ENCODE peak calls at places on chromosomes 13 and 19, in five cellular contexts. Q is HCT116, R is transverse colon, T is spleen, B is suprapubic skin. W is an unnamed sample. For H3K27me3, the result is how much of the 10 kb centered on the place peaks cover.

GRCh38 chr13:111139874-111140561 is 24.9 kb downstream of the ARHGEF7 start:
- DNase-seq in T (no peak), R (peak), B (no peak), Q (no peak), W (no peak)

GRCh38 chr19:56404705-56405056 is 549 bp downstream of the ZNF583 start:
- DNase-seq in R (no peak), Q (no peak), T (no peak), B (no peak), W (no peak)

GRCh38 chr13:82002693-82003092 is 1661.8 kb upstream of the SPRY2 start:
- DNase-seq in B (no peak), Q (no peak), R (no peak), T (no peak), W (no peak)

GRCh38 chr19:53978975-53979801 is 12.2 kb upstream of the CACNG6 start:
- DNase-seq in B (no peak), R (no peak), T (no peak), Q (no peak), W (no peak)

GRCh38 chr13:50123002-50123401 is 107.8 kb downstream of the KCNRG start:
- DNase-seq in T (no peak), B (no peak), Q (no peak), R (no peak), W (no peak)

GRCh38 chr13:45436332-45436731 is 18.2 kb upstream of the SLC25A30 start:
- DNase-seq in R (no peak), T (no peak), Q (no peak), B (no peak), W (no peak)

GRCh38 chr13:55341891-55342290 is 1798.8 kb upstream of the PRR20A start:
- DNase-seq in B (no peak), R (no peak), T (no peak), Q (no peak), W (no peak)

GRCh38 chr19:41330946-41331678 is 21.1 kb downstream of the CCDC97 start:
- DNase-seq in T (peak), Q (no peak), R (no peak), B (no peak), W (no peak)

GRCh38 chr13:101346942-101347728 is 69.2 kb downstream of the NALCN start:
- DNase-seq in R (no peak), B (no peak), T (no peak), Q (no peak), W (no peak)

GRCh38 chr13:28258401-28258800 is 120.1 kb downstream of the PAN3 start:
- DNase-seq in R (no peak), Q (no peak), T (no peak), B (no peak), W (no peak)

GRCh38 chr13:111552891-111553637 is 232.6 kb downstream of the TEX29 start:
- DNase-seq in Q (no peak), B (peak), T (peak), R (no peak), W (no peak)

GRCh38 chr19:48900477-48901452 is 653 bp downstream of the NUCB1 start:
- DNase-seq in T (peak), B (no peak), Q (no peak), R (no peak), W (peak)

GRCh38 chr19:54096642-54097106 is 3.9 kb downstream of the OSCAR start:
- DNase-seq in T (peak), R (peak), Q (peak), B (no peak), W (peak)

GRCh38 chr13:88622362-88622973 is 951.3 kb downstream of the SLITRK5 start:
- DNase-seq in Q (no peak), B (no peak), R (no peak), T (no peak), W (no peak)

GRCh38 chr19:57192064-57192395 is 730 bp downstream of the ZNF264 start:
- DNase-seq in B (no peak), R (no peak), T (no peak), Q (no peak), W (no peak)

GRCh38 chr19:51800849-51801244 is 5.9 kb downstream of the FPR3 start:
- DNase-seq in R (no peak), B (no peak), T (no peak), Q (no peak), W (no peak)

GRCh38 chr19:51799998-51800848 is 5.3 kb downstream of the FPR3 start:
- DNase-seq in T (no peak), Q (no peak), B (no peak), R (no peak), W (peak)

GRCh38 chr19:51798127-51798526 is 3.2 kb downstream of the FPR3 start:
- DNase-seq in B (no peak), R (no peak), T (no peak), Q (no peak), W (no peak)

GRCh38 chr19:51798958-51799310 is 4.0 kb downstream of the FPR3 start:
- DNase-seq in B (no peak), R (peak), T (no peak), Q (no peak), W (peak)

DNA sequence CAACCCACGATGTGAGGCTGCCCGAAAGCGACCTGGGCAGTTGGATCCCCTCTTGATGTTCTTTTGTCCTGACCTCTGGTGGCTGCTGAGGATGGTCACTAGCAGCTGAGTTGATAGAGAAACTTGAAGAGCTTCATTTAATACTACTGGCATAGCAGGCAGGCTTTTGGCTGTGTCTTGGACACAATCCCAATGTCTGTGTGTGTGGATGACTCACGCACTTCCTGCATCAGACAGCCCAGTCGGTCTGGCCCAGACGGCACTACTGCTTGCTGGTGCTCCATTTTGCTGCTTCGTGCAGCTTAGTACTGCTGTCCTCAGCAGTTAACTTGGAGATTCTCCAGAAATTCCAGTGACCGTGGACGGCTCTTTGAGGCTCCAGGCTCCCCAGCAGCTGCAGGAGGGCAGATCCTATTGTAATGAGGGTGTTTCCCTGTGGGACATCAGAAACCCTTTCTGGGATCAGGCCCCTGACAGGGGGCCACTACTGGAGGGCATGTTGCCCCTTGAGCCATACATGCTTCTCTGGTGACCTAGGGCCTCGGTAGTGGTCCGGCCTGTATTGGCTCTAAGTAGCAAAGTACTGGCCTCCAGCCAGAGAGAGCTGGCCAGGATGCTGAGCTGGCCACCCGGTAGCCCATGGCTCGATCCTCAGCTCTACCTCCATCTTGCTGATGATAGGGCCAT is 4.5 kb downstream of the FPR3 start:
- DNase-seq in B (peak), R (peak), Q (no peak), T (peak), W (peak)
- TF ChIP-seq POLR2AphosphoS5 in B (no peak), R (no peak), Q (no peak), T (peak), W (peak)

GRCh38 chr19:44748426-44749254 is at the start of gene BCL3:
- DNase-seq in B (no peak), Q (no peak), T (peak), R (peak), W (peak)

GRCh38 chr19:44746616-44746945 is 1.9 kb upstream of the BCL3 start:
- DNase-seq in Q (no peak), T (no peak), R (no peak), B (no peak), W (no peak)

GRCh38 chr19:44746946-44747738 is 1.4 kb upstream of the BCL3 start:
- DNase-seq in B (peak), Q (peak), R (peak), T (peak), W (peak)

GRCh38 chr19:44749318-44749717 is 810 bp downstream of the BCL3 start:
- DNase-seq in Q (no peak), B (no peak), T (no peak), R (no peak), W (no peak)

GRCh38 chr19:44747739-44748425 is 626 bp upstream of the BCL3 start:
- DNase-seq in T (peak), R (peak), Q (no peak), B (peak), W (peak)
- H3K27ac ChIP-seq in T (peak), R (peak), Q (peak), B (peak), W (peak)

GRCh38 chr19:46489445-46490272 is 6.0 kb downstream of the PNMA8B start:
- DNase-seq in B (peak), T (peak), Q (no peak), R (peak), W (peak)

GRCh38 chr19:46487178-46487801 is 8.4 kb downstream of the PNMA8B start:
- DNase-seq in Q (no peak), B (no peak), R (no peak), T (peak), W (no peak)

GRCh38 chr19:46487802-46488445 is 7.7 kb downstream of the PNMA8B start:
- DNase-seq in R (peak), Q (peak), T (peak), B (peak), W (peak)

GRCh38 chr19:46488551-46488950 is 7.1 kb downstream of the PNMA8B start:
- DNase-seq in R (no peak), T (no peak), B (no peak), Q (no peak), W (no peak)

DNA sequence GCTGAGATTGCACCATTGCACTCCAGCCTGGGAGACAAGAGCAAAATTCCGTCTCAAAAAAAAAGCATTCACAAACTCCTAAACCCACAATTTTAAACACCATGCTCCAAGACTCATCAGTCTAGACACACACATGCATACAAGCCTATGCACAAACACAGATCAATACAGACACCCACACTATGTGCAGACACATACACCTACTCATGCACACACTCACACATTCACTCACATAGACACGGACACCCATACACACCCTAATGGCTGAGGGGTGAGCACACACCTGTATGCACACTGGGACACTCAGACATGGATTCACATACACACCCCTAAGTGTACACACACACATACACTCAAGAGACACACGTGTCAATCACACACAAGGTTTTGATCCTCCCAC is 9.3 kb downstream of the PNMA8B start:
- DNase-seq in T (no peak), Q (no peak), R (no peak), B (no peak), W (no peak)
- H3K27me3 ChIP-seq in T (under half), Q (under half), R (half or more), B (under half), W (under half)

GRCh38 chr13:41059896-41060722 is 1.2 kb upstream of the WBP4 start:
- DNase-seq in T (peak), B (peak), Q (peak), R (peak), W (peak)
- TF ChIP-seq POLR2AphosphoS5 in T (peak), B (peak), Q (peak), R (peak), W (peak)